ENCODE peak calls at places on chromosomes 16 and 17, in ten cellular contexts. W is neural crest cell, T is AG09309, O is ovary, C is cardiac fibroblast, U is lower leg skin, K is AG04450, H is mesothelial cell of epicardium, F is AG10803, R is prostate gland. Q is an unnamed sample.

GRCh38 chr16:55479560-55480197 is 681 bp downstream of the MMP2 start:
- DNase-seq in W (peak; percentile 34), T (no peak), O (peak; percentile 38), C (peak; percentile 22), U (no peak), K (no peak), H (no peak), F (no peak), R (no peak), Q (no peak)

GRCh38 chr17:73991260-73991659 is 212.2 kb upstream of the RPL38 start:
- DNase-seq in W (no peak), T (no peak), O (no peak), C (no peak), U (no peak), K (no peak), H (no peak), F (no peak), R (no peak), Q (no peak)

GRCh38 chr17:83028851-83029250 is 50.6 kb upstream of the METRNL start:
- DNase-seq in W (no peak), T (no peak), O (no peak), C (no peak), U (no peak), K (no peak), H (peak; percentile 17), F (no peak), R (no peak), Q (no peak)

GRCh38 chr17:58531661-58532554 is 17.5 kb upstream of the MTMR4 start:
- DNase-seq in W (peak; percentile 40), T (no peak), O (peak; percentile 65), C (no peak), U (no peak), K (no peak), H (peak; percentile 61), F (peak; percentile 23), R (peak; percentile 32), Q (peak; percentile 74)

GRCh38 chr16:49335828-49336227 is 37.8 kb upstream of the C16orf78 start:
- DNase-seq in W (no peak), T (no peak), O (no peak), C (no peak), U (no peak), K (no peak), H (no peak), F (no peak), R (no peak), Q (no peak)

GRCh38 chr16:85347213-85347591 is 234.9 kb upstream of the CIBAR2 start:
- DNase-seq in W (no peak), T (no peak), O (no peak), C (no peak), U (no peak), K (no peak), H (no peak), F (no peak), R (peak; percentile 36), Q (no peak)

GRCh38 chr16:73037331-73037745 is 10.6 kb downstream of the ZFHX3 start:
- DNase-seq in W (no peak), T (no peak), O (no peak), C (no peak), U (no peak), K (no peak), H (no peak), F (no peak), R (no peak), Q (no peak)

GRCh38 chr17:15123593-15124590 is 141.2 kb downstream of the PMP22 start:
- DNase-seq in W (no peak), T (peak; percentile 55), O (no peak), C (no peak), U (no peak), K (no peak), H (no peak), F (peak; percentile 91), R (no peak), Q (no peak)

GRCh38 chr17:42118545-42118944 is 2.6 kb downstream of the KAT2A start:
- DNase-seq in W (no peak), T (no peak), O (no peak), C (peak; percentile 50), U (no peak), K (no peak), H (no peak), F (no peak), R (no peak), Q (peak; percentile 48)

GRCh38 chr17:68709995-68710780 is 109.0 kb upstream of the FAM20A start:
- DNase-seq in W (no peak), T (peak; percentile 90), O (no peak), C (no peak), U (no peak), K (no peak), H (no peak), F (peak; percentile 79), R (no peak), Q (no peak)

GRCh38 chr17:82418001-82418986 is at the start of the genes HEXD and OGFOD3:
- DNase-seq in W (peak; percentile 73), T (no peak), O (peak; percentile 82), C (peak; percentile 71), U (no peak), K (no peak), H (peak; percentile 88), F (peak; percentile 75), R (peak; percentile 71), Q (peak; percentile 88)

GRCh38 chr17:15507001-15507400 is 39.6 kb upstream of the CDRT4 start:
- DNase-seq in W (no peak), T (no peak), O (no peak), C (no peak), U (no peak), K (no peak), H (no peak), F (no peak), R (no peak), Q (no peak)

GRCh38 chr17:1750628-1751027 is 8.0 kb downstream of the SERPINF2 start:
- DNase-seq in W (no peak), T (no peak), O (no peak), C (no peak), U (no peak), K (no peak), H (no peak), F (no peak), R (no peak), Q (no peak)

GRCh38 chr16:49179714-49180330 is 101.8 kb downstream of the CBLN1 start:
- DNase-seq in W (no peak), T (no peak), O (no peak), C (no peak), U (no peak), K (no peak), H (no peak), F (no peak), R (no peak), Q (no peak)

GRCh38 chr17:77783991-77784820 is 174.3 kb upstream of the TNRC6C start:
- DNase-seq in W (no peak), T (no peak), O (no peak), C (no peak), U (no peak), K (no peak), H (no peak), F (no peak), R (no peak), Q (no peak)

DNA sequence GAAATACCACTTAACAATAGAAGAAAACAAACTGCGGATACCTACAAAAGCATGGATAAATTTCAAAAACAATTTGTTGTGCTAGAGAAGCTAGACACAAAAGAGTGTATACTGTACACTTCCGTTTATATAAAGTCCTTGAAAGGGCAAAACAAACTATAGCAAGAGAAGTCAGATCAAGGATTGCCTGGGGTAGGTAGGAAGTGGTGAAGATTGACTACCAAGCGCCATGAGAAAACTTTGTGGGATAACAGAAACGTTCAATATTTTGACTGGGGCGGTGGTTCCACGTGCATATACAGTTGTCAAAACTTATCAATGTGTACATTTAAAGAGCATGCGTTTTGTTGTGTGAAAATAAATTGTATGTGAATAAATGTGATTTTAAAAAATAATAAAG is 55.6 kb upstream of the CCL2 start:
- DNase-seq in W (no peak), T (no peak), O (no peak), C (no peak), U (no peak), K (no peak), H (no peak), F (no peak), R (no peak), Q (no peak)
- TF ChIP-seq CTCF in W (no peak), T (no peak), O (no peak), C (no peak), U (no peak), K (no peak), H (no peak), F (no peak), R (no peak), Q (no peak)

GRCh38 chr16:11100239-11100750 is 155.7 kb downstream of the SOCS1 start:
- DNase-seq in W (no peak), T (peak; percentile 91), O (peak; percentile 76), C (peak; percentile 92), U (peak; percentile 46), K (peak; percentile 94), H (no peak), F (peak; percentile 86), R (no peak), Q (peak; percentile 32)
- TF ChIP-seq CTCF in W (no peak), T (peak; percentile 70), O (peak; percentile 22), C (peak; percentile 56), U (no peak), K (peak; percentile 72), H (no peak), F (peak; percentile 53), R (no peak), Q (no peak)

GRCh38 chr17:37741334-37742113 is 3.3 kb downstream of the HNF1B start:
- DNase-seq in W (no peak), T (no peak), O (no peak), C (peak; percentile 19), U (no peak), K (no peak), H (no peak), F (no peak), R (no peak), Q (no peak)

GRCh38 chr17:37743612-37743874 is 1.3 kb downstream of the HNF1B start:
- DNase-seq in W (no peak), T (no peak), O (no peak), C (no peak), U (no peak), K (no peak), H (no peak), F (no peak), R (no peak), Q (peak; percentile 33)

GRCh38 chr17:37742114-37742761 is 2.6 kb downstream of the HNF1B start:
- DNase-seq in W (no peak), T (no peak), O (no peak), C (no peak), U (no peak), K (no peak), H (peak; percentile 50), F (no peak), R (peak; percentile 18), Q (peak; percentile 33)

GRCh38 chr17:37743875-37744632 is 805 bp downstream of the HNF1B start:
- DNase-seq in W (peak; percentile 31), T (no peak), O (no peak), C (no peak), U (no peak), K (no peak), H (no peak), F (no peak), R (peak; percentile 53), Q (peak; percentile 62)

GRCh38 chr17:37742762-37743611 is 1.9 kb downstream of the HNF1B start:
- DNase-seq in W (no peak), T (no peak), O (no peak), C (no peak), U (no peak), K (no peak), H (no peak), F (no peak), R (peak; percentile 38), Q (no peak)
- TF ChIP-seq CTCF in W (no peak), T (no peak), O (no peak), C (no peak), U (no peak), K (no peak), H (no peak), F (no peak), R (no peak), Q (no peak)

GRCh38 chr17:33522623-33523022 is 229.5 kb upstream of the ASIC2 start:
- DNase-seq in W (no peak), T (no peak), O (no peak), C (no peak), U (no peak), K (no peak), H (no peak), F (no peak), R (no peak), Q (peak; percentile 29)
- TF ChIP-seq CTCF in W (no peak), T (no peak), O (no peak), C (no peak), U (no peak), K (no peak), H (no peak), F (no peak), R (no peak), Q (no peak)